ENCODE peak calls at places on chromosomes 5 and 9, in five cellular contexts. X is activated CD4-positive, CD25-positive, alpha-beta regulatory T cell treated with anti-CD3 and anti-CD28 coated beads, Interleukin-2, amount 50 U/mL, for 16 hours; O is fibroblast of the conjunctiva; E is stimulated activated CD4-positive, alpha-beta T cell treated with anti-CD3 and anti-CD28 coated beads, Interleukin-1b, Interleukin-23, amount 100 ng/mL, for 4 hours; I is AG10803. K is an unnamed sample.

GRCh38 chr5:59542841-59543825 is 350.4 kb downstream of the PDE4D start:
- DNase-seq in O (no peak), I (peak; percentile 56), E (no peak), X (no peak), K (no peak)

GRCh38 chr5:124461110-124461509 is 285.3 kb downstream of the ZNF608 start:
- DNase-seq in I (no peak), O (no peak), E (no peak), X (no peak), K (no peak)

GRCh38 chr5:170265527-170265926 is 32.0 kb downstream of the LCP2 start:
- DNase-seq in E (no peak), X (no peak), I (peak; percentile 16), O (no peak), K (no peak)

GRCh38 chr9:87195306-87195705 is 248.0 kb upstream of the GAS1 start:
- DNase-seq in O (no peak), E (no peak), I (no peak), X (no peak), K (no peak)

GRCh38 chr5:64532657-64533056 is 26.8 kb downstream of the RGS7BP start:
- DNase-seq in X (no peak), I (no peak), O (no peak), E (no peak), K (no peak)

GRCh38 chr9:109143881-109144562 is 23.0 kb downstream of the FRRS1L start:
- DNase-seq in X (no peak), I (peak; percentile 28), E (no peak), O (no peak), K (no peak)

GRCh38 chr5:10455273-10455670 is 13.6 kb downstream of the ROPN1L start:
- DNase-seq in X (no peak), I (no peak), E (no peak), O (no peak), K (no peak)

GRCh38 chr9:73577867-73578266 is 426.2 kb downstream of the ANXA1 start:
- DNase-seq in E (no peak), X (no peak), O (peak; percentile 43), I (peak; percentile 2), K (no peak)

GRCh38 chr5:122790354-122791123 is 15.7 kb downstream of the SNX2 start:
- DNase-seq in X (no peak), E (no peak), O (no peak), I (no peak), K (no peak)

GRCh38 chr5:147336871-147337270 is 102.0 kb downstream of the STK32A start:
- DNase-seq in I (no peak), E (no peak), O (no peak), X (no peak), K (no peak)

GRCh38 chr9:73148447-73148937 is 3.2 kb upstream of the ANXA1 start:
- DNase-seq in I (no peak), X (no peak), O (no peak), E (no peak), K (no peak)

GRCh38 chr9:112671256-112671655 is 46.7 kb downstream of the INIP start:
- DNase-seq in X (no peak), E (no peak), I (no peak), O (no peak), K (no peak)

GRCh38 chr5:59483971-59484472 is 409.5 kb downstream of the PDE4D start:
- DNase-seq in I (peak; percentile 20), E (no peak), O (no peak), X (no peak), K (no peak)

GRCh38 chr9:129460323-129461261 is 160.3 kb downstream of the C9orf50 start:
- DNase-seq in X (peak; percentile 65), I (peak; percentile 99), O (peak; percentile 97), E (peak; percentile 83), K (peak; percentile 71)

GRCh38 chr9:69976165-69976564 is 67.5 kb upstream of the MAMDC2 start:
- DNase-seq in I (peak; percentile 94), X (no peak), E (no peak), O (peak; percentile 42), K (no peak)

GRCh38 chr9:84297162-84297821 is 43.3 kb downstream of the SLC28A3 start:
- DNase-seq in O (no peak), E (no peak), I (peak; percentile 75), X (no peak), K (no peak)

GRCh38 chr5:78417026-78417425 is 56.6 kb downstream of the SCAMP1 start:
- DNase-seq in E (no peak), O (no peak), X (no peak), I (no peak), K (no peak)

K was measured in stimulated activated CD8-positive, alpha-beta memory T cell treated with anti-CD3 and anti-CD28 coated beads, Interleukin-7, amount 100 ng/mL, for 1 hour.